ENCODE peak calls at places on chromosome 6, in four cellular contexts. N is astrocyte of the spinal cord; O is naive thymus-derived CD4-positive, alpha-beta T cell; M is body of pancreas. C is an unnamed sample.

GRCh38 chr6:116779569-116780164 is 14.1 kb upstream of the FAM162B start:
- DNase-seq in N (peak; percentile 59), O (no peak), M (no peak), C (peak; percentile 4)

GRCh38 chr6:28807682-28808280 is 116.0 kb downstream of the TRIM27 start:
- DNase-seq in N (peak; percentile 57), O (no peak), M (no peak), C (no peak)

GRCh38 chr6:71383476-71383875 is 94.9 kb downstream of the OGFRL1 start:
- DNase-seq in N (no peak), O (no peak), M (no peak), C (no peak)

GRCh38 chr6:103122766-103123601 is 1729.5 kb downstream of the GRIK2 start:
- DNase-seq in N (peak; percentile 58), O (no peak), M (peak; percentile 50), C (peak; percentile 31)

GRCh38 chr6:108846628-108847027 is 1.6 kb upstream of the ARMC2 start:
- DNase-seq in N (no peak), O (no peak), M (no peak), C (no peak)

GRCh38 chr6:156021746-156022396 is 566.2 kb upstream of the NOX3 start:
- DNase-seq in N (peak; percentile 79), O (no peak), M (no peak), C (peak; percentile 45)

GRCh38 chr6:136593748-136594490 is 43.7 kb upstream of the MAP7 start:
- DNase-seq in N (peak; percentile 98), O (no peak), M (no peak), C (peak; percentile 100)

GRCh38 chr6:8499540-8499939 is 64.2 kb upstream of the SLC35B3 start:
- DNase-seq in N (no peak), O (no peak), M (no peak), C (no peak)

GRCh38 chr6:6834356-6835342 is 246.1 kb downstream of the LY86 start:
- DNase-seq in N (no peak), O (no peak), M (no peak), C (no peak)

GRCh38 chr6:97203343-97203742 is 79.7 kb downstream of the MMS22L start:
- DNase-seq in N (no peak), O (no peak), M (no peak), C (no peak)

GRCh38 chr6:123925360-123925759 is 121.7 kb downstream of the NKAIN2 start:
- DNase-seq in N (peak; percentile 46), O (no peak), M (no peak), C (peak; percentile 42)

GRCh38 chr6:73792738-73793137 is 96.7 kb downstream of the CD109 start:
- DNase-seq in N (no peak), O (no peak), M (no peak), C (no peak)

GRCh38 chr6:125157280-125157679 is 3.7 kb downstream of the TPD52L1 start:
- DNase-seq in N (no peak), O (no peak), M (no peak), C (no peak)

GRCh38 chr6:26543953-26544352 is 5.8 kb downstream of the HMGN4 start:
- DNase-seq in N (no peak), O (no peak), M (no peak), C (no peak)

GRCh38 chr6:78487401-78487800 is 379.9 kb upstream of the IRAK1BP1 start:
- DNase-seq in N (no peak), O (no peak), M (no peak), C (no peak)

GRCh38 chr6:56246941-56247653 is at the start of gene COL21A1:
- DNase-seq in N (peak; percentile 39), O (no peak), M (peak; percentile 22), C (no peak)

GRCh38 chr6:43716099-43716498 is 28.5 kb upstream of the MRPS18A start:
- DNase-seq in N (peak; percentile 68), O (no peak), M (no peak), C (no peak)

GRCh38 chr6:111941686-111942330 is 68.6 kb upstream of the FYN start:
- DNase-seq in N (no peak), O (no peak), M (no peak), C (no peak)

GRCh38 chr6:129632081-129632758 is 77.8 kb downstream of the ARHGAP18 start:
- DNase-seq in N (no peak), O (no peak), M (no peak), C (no peak)

GRCh38 chr6:160767019-160767646 is 65.1 kb downstream of the PLG start:
- DNase-seq in N (peak; percentile 52), O (no peak), M (peak; percentile 84), C (peak; percentile 18)

GRCh38 chr6:127589135-127589534 is 12.2 kb downstream of the C6orf58 start:
- DNase-seq in N (no peak), O (no peak), M (no peak), C (no peak)

GRCh38 chr6:134372603-134373281 is 54.8 kb upstream of the SGK1 start:
- DNase-seq in N (peak; percentile 64), O (peak; percentile 53), M (no peak), C (no peak)
- H3K4me3 ChIP-seq in N (no peak overlapping the region), O (no peak overlapping the region), M (no peak overlapping the region), C (no peak overlapping the region)

GRCh38 chr6:106082735-106083398 is 3.3 kb upstream of the PRDM1 start:
- DNase-seq in N (peak; percentile 54), O (no peak), M (no peak), C (no peak)

GRCh38 chr6:106085687-106085983 is 501 bp upstream of the PRDM1 start:
- DNase-seq in N (peak; percentile 12), O (no peak), M (no peak), C (no peak)

GRCh38 chr6:106083618-106084017 is 2.5 kb upstream of the PRDM1 start:
- DNase-seq in N (no peak), O (no peak), M (no peak), C (no peak)

GRCh38 chr6:106084973-106085686 is 1.0 kb upstream of the PRDM1 start:
- DNase-seq in N (peak; percentile 43), O (no peak), M (no peak), C (no peak)

GRCh38 chr6:106084106-106084963 is 1.8 kb upstream of the PRDM1 start:
- DNase-seq in N (peak; percentile 86), O (no peak), M (no peak), C (peak; percentile 91)
- H3K4me3 ChIP-seq in N (no peak overlapping the region), O (no peak overlapping the region), M (no peak overlapping the region), C (no peak overlapping the region)

GRCh38 chr6:33633084-33633461 is 12.0 kb downstream of the ITPR3 start:
- DNase-seq in N (no peak), O (no peak), M (no peak), C (no peak)
- H3K4me3 ChIP-seq in N (peak overlapping the region; percentile 39), O (peak overlapping the region; percentile 42), M (no peak overlapping the region), C (peak overlapping the region; percentile 31)

GRCh38 chr6:3454206-3455016 is 2.4 kb downstream of the SLC22A23 start:
- DNase-seq in N (no peak), O (no peak), M (no peak), C (no peak)
- H3K4me3 ChIP-seq in N (peak overlapping the region; percentile 79), O (peak overlapping the region; percentile 66), M (peak overlapping the region; percentile 37), C (no peak overlapping the region)

DNA sequence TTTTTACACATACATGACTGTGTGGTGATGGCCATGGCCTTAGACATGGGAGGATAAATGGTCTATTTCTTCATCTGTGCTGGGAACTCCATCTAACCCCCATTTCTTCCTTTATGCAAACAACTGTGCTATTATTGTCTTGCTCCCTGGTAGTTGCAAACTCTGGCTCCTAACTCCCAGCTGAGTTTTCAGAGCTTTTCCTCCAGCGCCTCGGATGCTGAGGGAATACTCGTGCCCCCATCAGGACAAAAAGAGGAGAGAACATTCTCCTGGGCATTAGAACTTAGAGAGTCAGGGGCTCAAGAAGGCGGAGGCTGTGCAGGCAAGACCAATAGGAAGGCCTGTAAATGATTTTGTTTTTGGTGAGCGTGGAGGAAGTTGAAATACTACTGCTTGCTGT is 2.1 kb downstream of the DAAM2 start:
- DNase-seq in N (no peak), O (no peak), M (no peak), C (no peak)
- H3K4me3 ChIP-seq in N (no peak overlapping the region), O (no peak overlapping the region), M (no peak overlapping the region), C (no peak overlapping the region)

DNA sequence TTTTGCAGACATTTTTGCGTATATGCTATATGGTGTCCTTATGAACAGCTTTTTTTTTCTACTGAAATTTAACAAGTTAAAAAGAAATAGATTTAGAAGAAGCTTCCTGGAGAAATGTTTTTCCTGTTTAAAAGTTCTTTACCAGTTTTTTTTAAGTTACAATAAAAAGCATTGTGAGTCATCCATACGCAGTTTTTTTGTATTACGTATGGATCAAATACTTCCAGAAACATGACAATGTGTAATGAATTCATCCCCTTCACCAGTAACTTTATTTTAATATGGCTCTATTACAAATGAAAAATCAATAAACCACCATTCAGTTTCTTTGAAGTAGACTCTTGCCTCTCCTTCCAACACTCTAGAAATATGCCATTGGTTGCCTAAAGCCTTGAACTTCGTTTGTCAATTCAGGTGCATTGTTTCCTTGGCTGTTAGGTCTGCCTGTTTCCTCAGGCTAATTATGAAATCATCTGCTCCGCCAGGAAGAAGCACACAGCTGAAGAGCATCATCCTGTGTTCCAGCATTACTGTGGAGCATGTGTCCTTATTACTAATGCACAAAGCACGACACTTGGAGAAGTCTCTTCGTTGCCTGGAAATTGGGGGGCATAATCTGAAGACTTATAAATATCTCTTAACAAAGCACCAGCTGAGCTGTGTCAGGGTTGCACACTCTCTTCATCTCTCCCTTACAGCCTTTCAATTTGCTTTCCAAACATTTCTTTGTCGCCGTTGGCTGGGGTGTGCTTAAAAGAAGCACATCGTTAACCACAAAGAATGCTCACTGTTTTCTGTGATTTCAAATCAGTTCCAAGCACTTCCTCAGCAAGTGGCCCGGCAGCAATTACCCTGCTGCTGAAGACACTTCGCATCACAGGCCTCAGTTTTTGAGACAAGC is 9.6 kb downstream of the MOXD1 start:
- DNase-seq in N (peak; percentile 77), O (no peak), M (peak; percentile 11), C (peak; percentile 68)
- H3K4me3 ChIP-seq in N (no peak overlapping the region), O (no peak overlapping the region), M (no peak overlapping the region), C (no peak overlapping the region)

DNA sequence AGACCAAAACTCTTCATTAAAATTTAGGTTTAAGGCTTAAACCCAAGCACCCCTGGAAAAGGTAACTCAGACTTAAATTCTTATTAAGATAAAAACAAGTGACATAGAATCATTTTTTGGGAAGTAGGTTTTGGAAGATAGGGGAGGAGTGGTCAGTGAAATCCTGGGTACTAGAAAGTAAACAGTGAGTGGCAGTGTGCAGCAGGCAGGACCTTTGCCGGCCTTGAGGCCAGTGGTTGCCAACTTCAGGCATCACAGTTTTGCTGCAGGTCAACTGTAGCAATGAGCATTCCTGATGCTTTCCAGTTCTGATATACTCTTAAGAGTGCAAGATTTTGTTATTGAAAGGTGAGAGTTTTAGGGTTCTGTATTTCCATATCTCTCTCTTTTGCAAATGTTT is 69.3 kb upstream of the SUPT3H start:
- DNase-seq in N (no peak), O (no peak), M (no peak), C (no peak)
- H3K4me3 ChIP-seq in N (no peak overlapping the region), O (no peak overlapping the region), M (no peak overlapping the region), C (no peak overlapping the region)

DNA sequence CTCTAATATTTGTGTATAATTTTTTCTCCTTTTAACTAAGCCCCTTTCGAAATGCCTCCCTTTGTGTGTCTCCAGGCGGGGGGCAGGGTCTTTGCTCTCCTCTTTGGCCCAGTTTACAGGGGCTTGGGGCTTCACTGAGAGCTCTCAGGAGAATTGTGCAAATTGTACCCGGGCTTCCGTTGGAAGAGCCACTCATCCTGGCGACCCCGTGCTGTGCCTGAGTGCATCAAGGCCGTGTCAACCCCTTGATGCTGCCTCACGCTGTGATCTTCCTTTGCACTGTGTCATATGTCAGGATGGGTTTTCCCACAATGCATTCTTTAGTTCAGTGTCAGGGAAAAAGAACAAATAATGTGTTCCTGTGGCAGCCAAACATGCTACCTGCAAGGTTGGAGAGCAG is 118.0 kb upstream of the POU3F2 start:
- DNase-seq in N (no peak), O (no peak), M (no peak), C (no peak)
- H3K4me3 ChIP-seq in N (no peak overlapping the region), O (no peak overlapping the region), M (no peak overlapping the region), C (no peak overlapping the region)

C was measured in kidney epithelial cell.